ENCODE peak calls at places on chromosomes 6 and 20, in nine cellular contexts. T is breast epithelium, Y is heart left ventricle, Q is fibroblast of pulmonary artery, G is brain microvascular endothelial cell, P is A549, A is heart right ventricle, V is psoas muscle, F is neural crest cell. N is an unnamed sample.

GRCh38 chr6:170276369-170277057 is 14.4 kb downstream of the DLL1 start:
- DNase-seq in T (peak), Y (peak), Q (peak), G (no peak), P (no peak), A (peak), V (peak), F (no peak), N (no peak)

GRCh38 chr6:8499540-8499939 is 64.2 kb upstream of the SLC35B3 start:
- DNase-seq in T (no peak), Y (no peak), Q (no peak), G (no peak), P (no peak), A (no peak), V (no peak), F (peak), N (no peak)

GRCh38 chr6:56101141-56101553 is 146.2 kb downstream of the COL21A1 start:
- DNase-seq in T (no peak), Y (no peak), Q (peak), G (peak), P (peak), A (no peak), V (no peak), F (no peak), N (peak)

GRCh38 chr6:158409451-158409850 is 97.2 kb downstream of the TULP4 start:
- DNase-seq in T (no peak), Y (peak), Q (peak), G (peak), P (no peak), A (no peak), V (no peak), F (no peak), N (no peak)

GRCh38 chr20:62741191-62741676 is 32.6 kb downstream of the NTSR1 start:
- DNase-seq in T (no peak), Y (peak), Q (peak), G (no peak), P (no peak), A (peak), V (no peak), F (no peak), N (no peak)

GRCh38 chr20:57237006-57237953 is 29.2 kb downstream of the BMP7 start:
- DNase-seq in T (no peak), Y (no peak), Q (no peak), G (no peak), P (no peak), A (no peak), V (no peak), F (no peak), N (no peak)

GRCh38 chr6:7919871-7920270 is 9.3 kb upstream of the TXNDC5 start:
- DNase-seq in T (no peak), Y (no peak), Q (peak), G (no peak), P (no peak), A (no peak), V (no peak), F (no peak), N (no peak)

GRCh38 chr20:31719644-31720485 is 2.8 kb downstream of the BCL2L1 start:
- DNase-seq in T (peak), Y (no peak), Q (peak), G (no peak), P (peak), A (no peak), V (no peak), F (no peak), N (no peak)

GRCh38 chr6:109801794-109802193 is 110.7 kb downstream of the FIG4 start:
- DNase-seq in T (no peak), Y (no peak), Q (no peak), G (no peak), P (no peak), A (no peak), V (no peak), F (no peak), N (no peak)

GRCh38 chr6:9044426-9044825 is 609.1 kb upstream of the SLC35B3 start:
- DNase-seq in T (no peak), Y (no peak), Q (no peak), G (no peak), P (no peak), A (no peak), V (no peak), F (no peak), N (no peak)

GRCh38 chr6:24718449-24719124 is 367 bp downstream of the C6orf62 start:
- DNase-seq in T (no peak), Y (no peak), Q (no peak), G (no peak), P (no peak), A (no peak), V (no peak), F (no peak), N (no peak)

GRCh38 chr6:160427312-160428068 is 79.3 kb downstream of the SLC22A3 start:
- DNase-seq in T (no peak), Y (no peak), Q (peak), G (no peak), P (no peak), A (no peak), V (peak), F (no peak), N (no peak)

GRCh38 chr6:152642578-152643375 is 5.6 kb upstream of the SYNE1 start:
- DNase-seq in T (no peak), Y (peak), Q (peak), G (peak), P (peak), A (peak), V (no peak), F (peak), N (peak)

GRCh38 chr6:159267165-159267564 is 98.0 kb downstream of the FNDC1 start:
- DNase-seq in T (no peak), Y (no peak), Q (peak), G (peak), P (no peak), A (no peak), V (no peak), F (peak), N (no peak)

GRCh38 chr6:106170030-106170791 is 84.1 kb downstream of the PRDM1 start:
- DNase-seq in T (no peak), Y (no peak), Q (no peak), G (no peak), P (no peak), A (no peak), V (no peak), F (no peak), N (no peak)
- TF ChIP-seq CTCF in T (no peak), Y (no peak), Q (no peak), G (no peak), P (no peak), A (no peak), V (no peak), F (no peak), N (no peak)

GRCh38 chr20:8432435-8433148 is 300.5 kb downstream of the PLCB1 start:
- DNase-seq in T (no peak), Y (no peak), Q (no peak), G (no peak), P (no peak), A (peak), V (no peak), F (no peak), N (no peak)

GRCh38 chr20:8433286-8433685 is 301.2 kb downstream of the PLCB1 start:
- DNase-seq in T (no peak), Y (no peak), Q (no peak), G (no peak), P (no peak), A (no peak), V (no peak), F (no peak), N (no peak)

GRCh38 chr20:8438748-8439147 is 306.7 kb downstream of the PLCB1 start:
- DNase-seq in T (no peak), Y (no peak), Q (no peak), G (no peak), P (no peak), A (no peak), V (no peak), F (no peak), N (no peak)

GRCh38 chr20:8434326-8434876 is 302.3 kb downstream of the PLCB1 start:
- DNase-seq in T (no peak), Y (no peak), Q (peak), G (no peak), P (no peak), A (no peak), V (no peak), F (no peak), N (no peak)

GRCh38 chr20:8435251-8436035 is 303.4 kb downstream of the PLCB1 start:
- DNase-seq in T (no peak), Y (no peak), Q (no peak), G (no peak), P (no peak), A (no peak), V (no peak), F (no peak), N (no peak)
- TF ChIP-seq CTCF in T (no peak), Y (no peak), Q (no peak), G (no peak), P (no peak), A (no peak), V (no peak), F (no peak), N (no peak)

GRCh38 chr6:17472653-17473183 is 79.3 kb downstream of the CAP2 start:
- DNase-seq in T (no peak), Y (no peak), Q (no peak), G (peak), P (no peak), A (no peak), V (no peak), F (no peak), N (no peak)

GRCh38 chr6:17470953-17471335 is 77.5 kb downstream of the CAP2 start:
- DNase-seq in T (no peak), Y (no peak), Q (peak), G (no peak), P (no peak), A (no peak), V (no peak), F (no peak), N (no peak)

GRCh38 chr6:17466707-17467106 is 73.3 kb downstream of the CAP2 start:
- DNase-seq in T (no peak), Y (no peak), Q (no peak), G (no peak), P (peak), A (no peak), V (no peak), F (no peak), N (no peak)

GRCh38 chr6:17470209-17470952 is 77.0 kb downstream of the CAP2 start:
- DNase-seq in T (no peak), Y (no peak), Q (peak), G (no peak), P (no peak), A (no peak), V (no peak), F (no peak), N (no peak)

DNA sequence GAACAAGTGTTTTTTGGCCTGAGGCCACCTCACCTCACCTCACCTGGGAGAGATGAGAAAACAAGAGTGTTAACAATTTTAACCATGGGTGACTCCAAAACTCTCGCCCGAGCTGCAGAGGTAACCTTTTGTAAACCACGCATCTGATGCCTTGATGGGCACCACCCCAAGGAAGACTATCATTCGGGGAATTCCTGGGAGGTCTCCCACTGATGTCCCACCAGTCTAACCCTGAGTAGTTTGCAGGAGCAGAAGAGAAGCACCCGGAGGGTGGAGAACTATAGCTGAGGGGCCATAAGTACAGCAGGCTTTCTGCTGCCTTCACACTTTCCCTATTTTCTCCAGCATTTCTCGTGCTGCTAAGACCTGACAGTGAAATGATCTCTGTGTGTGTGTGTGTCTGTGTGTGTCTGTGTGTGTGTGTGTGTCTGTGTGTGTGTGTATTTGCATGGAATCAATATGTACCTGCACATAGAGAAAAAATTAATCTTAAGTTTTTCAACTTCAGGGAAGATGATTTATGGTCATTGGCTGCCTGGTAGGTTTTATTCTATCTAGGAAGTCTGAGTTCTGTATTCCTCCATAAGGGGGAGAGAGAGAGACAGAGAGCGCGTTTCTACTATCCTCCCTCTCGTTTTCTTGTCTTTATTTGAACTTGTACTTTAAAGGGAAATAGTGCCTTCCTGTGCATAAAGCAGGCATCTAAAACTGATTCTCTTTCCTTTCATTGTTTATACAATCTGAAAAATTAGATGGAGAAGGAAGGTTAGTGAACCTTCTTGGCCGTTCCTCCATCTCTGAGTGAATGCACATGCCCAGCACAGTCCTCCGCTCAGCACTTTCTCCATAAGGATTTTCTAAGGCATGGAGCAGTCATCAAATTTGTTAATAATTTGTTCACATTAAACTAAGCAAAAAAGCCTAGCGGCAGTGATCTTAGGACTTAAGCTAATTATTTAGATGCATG is 75.9 kb downstream of the CAP2 start:
- DNase-seq in T (no peak), Y (no peak), Q (no peak), G (no peak), P (no peak), A (no peak), V (no peak), F (no peak), N (no peak)
- TF ChIP-seq CTCF in T (no peak), Y (no peak), Q (peak), G (peak), P (no peak), A (peak), V (peak), F (peak), N (no peak)

DNA sequence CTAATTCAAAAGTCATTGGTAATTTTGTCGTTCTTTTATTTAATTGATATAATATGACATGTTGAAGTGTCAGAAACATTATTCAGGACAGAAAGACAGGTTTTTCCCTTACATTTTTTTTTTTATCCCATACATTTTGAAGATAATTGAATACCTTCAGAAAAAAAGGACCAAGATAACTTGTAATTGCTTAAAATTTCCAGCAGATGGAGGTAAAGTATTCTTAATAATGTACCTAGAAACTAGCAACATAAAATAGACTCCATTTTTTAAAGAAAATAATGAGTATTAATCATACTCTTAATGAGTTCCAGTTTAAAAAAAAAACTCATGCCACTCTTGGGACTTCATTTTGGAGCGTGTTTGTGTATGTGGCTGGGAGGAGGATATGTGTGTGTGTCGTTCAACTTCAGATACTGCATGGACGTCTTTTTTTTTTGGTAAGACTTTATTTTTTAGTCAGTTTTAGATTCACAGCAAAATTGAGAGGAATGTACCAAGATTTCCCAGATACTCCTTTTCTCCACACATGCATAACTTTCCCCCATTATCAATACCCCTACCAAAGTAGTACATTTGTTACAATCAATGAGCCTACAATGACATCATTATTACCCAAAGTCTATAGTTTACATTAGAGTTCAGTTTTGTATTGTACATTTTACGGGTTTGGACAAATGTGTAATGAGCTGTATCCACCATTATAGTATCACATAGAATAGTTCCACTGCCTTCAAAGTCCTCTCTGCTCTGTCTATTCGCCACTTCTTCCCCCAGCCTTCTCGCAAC is 79.4 kb downstream of the ROS1 start:
- DNase-seq in T (no peak), Y (no peak), Q (peak), G (no peak), P (peak), A (no peak), V (no peak), F (no peak), N (no peak)
- TF ChIP-seq CTCF in T (peak), Y (peak), Q (peak), G (no peak), P (peak), A (peak), V (peak), F (peak), N (no peak)

GRCh38 chr6:75207211-75207984 is 1.5 kb upstream of the COL12A1 start:
- DNase-seq in T (no peak), Y (peak), Q (peak), G (no peak), P (no peak), A (peak), V (peak), F (peak), N (no peak)

GRCh38 chr6:75204222-75204958 is 1.5 kb downstream of the COL12A1 start:
- DNase-seq in T (peak), Y (peak), Q (peak), G (peak), P (peak), A (peak), V (peak), F (peak), N (peak)

GRCh38 chr6:75205776-75206334 is at the start of gene COL12A1:
- DNase-seq in T (peak), Y (peak), Q (peak), G (peak), P (peak), A (peak), V (peak), F (peak), N (peak)

GRCh38 chr6:75204959-75205775 is 686 bp downstream of the COL12A1 start:
- DNase-seq in T (peak), Y (peak), Q (peak), G (peak), P (peak), A (peak), V (peak), F (peak), N (no peak)

GRCh38 chr6:75206338-75207210 is 721 bp upstream of the COL12A1 start:
- DNase-seq in T (no peak), Y (peak), Q (peak), G (peak), P (no peak), A (peak), V (peak), F (no peak), N (no peak)
- TF ChIP-seq CTCF in T (peak), Y (no peak), Q (peak), G (peak), P (no peak), A (no peak), V (no peak), F (no peak), N (peak)

DNA sequence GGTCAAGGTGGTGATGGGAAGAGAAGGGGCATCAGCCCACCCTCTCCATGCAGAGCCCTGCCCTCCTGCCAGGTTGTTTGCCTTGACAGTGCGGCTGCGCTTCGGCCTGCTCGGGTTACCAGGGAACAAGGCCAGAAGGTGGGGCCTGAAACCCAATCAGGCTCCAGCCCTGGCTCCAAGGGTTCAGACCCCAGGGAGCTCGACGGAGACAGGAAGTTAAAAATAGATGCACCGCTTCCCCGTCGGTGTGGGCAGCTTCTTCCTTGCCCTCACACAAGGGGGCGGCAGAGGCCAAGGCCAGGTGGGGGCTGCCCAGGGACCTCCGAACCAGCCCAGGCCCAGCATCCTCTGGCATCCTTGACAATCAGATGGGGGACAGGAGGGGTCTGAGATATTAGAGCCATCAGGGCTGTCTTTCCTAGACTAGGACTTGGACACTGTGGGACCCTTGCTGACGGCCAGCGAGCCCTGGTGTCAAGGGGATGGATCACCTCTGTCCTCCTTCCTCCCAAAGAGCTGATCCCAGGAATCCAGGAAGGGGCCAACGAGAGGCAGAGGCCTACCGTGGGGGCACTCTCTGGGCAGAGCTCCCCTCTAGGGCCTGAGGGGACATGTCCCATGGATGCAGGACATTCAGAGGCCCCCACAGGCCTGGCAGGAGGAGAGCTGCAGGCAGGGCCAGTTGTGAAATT is 65.2 kb downstream of the RIPOR3 start:
- DNase-seq in T (no peak), Y (peak), Q (peak), G (peak), P (peak), A (peak), V (peak), F (no peak), N (no peak)
- TF ChIP-seq CTCF in T (no peak), Y (peak), Q (peak), G (peak), P (peak), A (peak), V (peak), F (peak), N (peak)

N was measured in astrocyte of the cerebellum.